ENCODE peak calls at places on chromosomes 1 and 21, in seven cellular contexts. F, L, V, J, K, E and G are unnamed samples.

GRCh38 chr1:1013922-1014617 is 773 bp downstream of the ISG15 start:
- DNase-seq in J (no peak), L (no peak), E (no peak), F (no peak), V (no peak), K (no peak), G (no peak)

GRCh38 chr1:41482001-41482765 is 2.3 kb downstream of the EDN2 start:
- DNase-seq in E (peak; percentile 98), V (no peak), L (no peak), F (no peak), J (no peak), K (no peak), G (peak; percentile 39)

GRCh38 chr21:26127918-26128317 is 42.7 kb downstream of the APP start:
- DNase-seq in J (no peak), F (no peak), L (peak; percentile 40), E (no peak), V (no peak), K (peak; percentile 72), G (no peak)

GRCh38 chr1:183163311-183163710 is 22.8 kb upstream of the LAMC2 start:
- DNase-seq in E (no peak), L (peak; percentile 58), F (no peak), V (no peak), K (no peak), J (peak; percentile 20), G (no peak)

GRCh38 chr1:245858683-245859509 is 648.2 kb downstream of the SMYD3 start:
- DNase-seq in J (no peak), L (no peak), F (peak; percentile 13), K (no peak), V (no peak), E (no peak), G (no peak)

GRCh38 chr1:44072204-44072603 is 40.9 kb upstream of the SLC6A9 start:
- DNase-seq in L (peak; percentile 43), J (no peak), K (no peak), V (no peak), F (no peak), E (no peak), G (no peak)

GRCh38 chr21:45555557-45556301 is 13.5 kb upstream of the SLC19A1 start:
- DNase-seq in V (peak; percentile 34), E (peak; percentile 76), F (peak; percentile 96), L (no peak), K (no peak), J (peak; percentile 47), G (no peak)

GRCh38 chr1:113871597-113872113 is at the start of gene PTPN22:
- DNase-seq in V (peak; percentile 90), F (no peak), E (peak; percentile 8), K (peak; percentile 67), L (peak; percentile 53), J (no peak), G (peak; percentile 26)

GRCh38 chr1:155241851-155242264 is 13.4 kb downstream of the ENTREP3 start:
- DNase-seq in F (no peak), K (no peak), J (no peak), L (no peak), E (no peak), V (no peak), G (no peak)